ENCODE peak calls at places on chromosomes 5 and 9, in eight cellular contexts. H is RWPE1; Z is T-helper 9 cell; B is kidney tubule cell; R is stimulated activated CD8-positive, alpha-beta memory T cell treated with anti-CD3 and anti-CD28 coated beads, Interleukin-15, amount 100 ng/mL, for 4 hours; G is stimulated activated effector memory CD8-positive, alpha-beta T cell treated with anti-CD3 and anti-CD28 coated beads, Interleukin-12 subunit alpha, Interleukin-12 subunit beta, amount 100 ng/mL, for 72 hours; A is MV-4-11; U is Calu3. Y is an unnamed sample.

GRCh38 chr9:77427256-77427927 is 220.7 kb downstream of the GNA14 start:
- DNase-seq in Z (no peak), A (no peak), H (no peak), G (no peak), R (no peak), B (no peak), U (no peak), Y (no peak)

GRCh38 chr9:33467526-33467925 is 6.2 kb downstream of the NOL6 start:
- DNase-seq in R (no peak), G (no peak), U (no peak), A (no peak), H (no peak), B (no peak), Z (no peak), Y (no peak)

GRCh38 chr9:12935714-12936113 is 160.9 kb downstream of the LURAP1L start:
- DNase-seq in G (no peak), Z (no peak), H (no peak), U (no peak), R (no peak), B (no peak), A (no peak), Y (no peak)

GRCh38 chr5:110106750-110107149 is 417.0 kb downstream of the MAN2A1 start:
- DNase-seq in U (no peak), R (no peak), B (peak; percentile 14), H (no peak), G (no peak), Z (no peak), A (no peak), Y (no peak)

GRCh38 chr5:42595597-42595996 is 161.0 kb upstream of the CCDC152 start:
- DNase-seq in U (no peak), A (no peak), Z (no peak), G (no peak), B (no peak), H (no peak), R (no peak), Y (no peak)

GRCh38 chr5:151199581-151200185 is 24.2 kb downstream of the CCDC69 start:
- DNase-seq in R (no peak), A (no peak), U (no peak), H (no peak), B (peak; percentile 31), G (no peak), Z (no peak), Y (no peak)

GRCh38 chr5:17012289-17012688 is 76.2 kb upstream of the MYO10 start:
- DNase-seq in Z (no peak), R (no peak), G (no peak), B (peak; percentile 87), A (no peak), U (no peak), H (peak; percentile 20), Y (no peak)

GRCh38 chr9:23820731-23821399 is 5.2 kb downstream of the ELAVL2 start:
- DNase-seq in R (no peak), Z (no peak), B (peak; percentile 3), H (peak; percentile 42), A (no peak), U (no peak), G (no peak), Y (no peak)

Y was measured in activated B cell treated with CpG ODN at 0.5 μM for 24 hours.